ENCODE peak calls at places on chromosomes 4 and X, in six cellular contexts. W, Y, V, S, E and D are unnamed samples.

GRCh38 chr4:167831853-167832252 is 260.5 kb upstream of the ANXA10 start:
- DNase-seq in W (no peak), Y (no peak), V (no peak), S (no peak), E (no peak), D (no peak)

GRCh38 chr4:6393066-6393465 is 79.3 kb downstream of the PPP2R2C start:
- DNase-seq in W (no peak), Y (no peak), V (no peak), S (no peak), E (no peak), D (no peak)

GRCh38 chrX:71998836-71999509 is 88.3 kb downstream of the NHSL2 start:
- DNase-seq in W (no peak), Y (peak), V (no peak), S (no peak), E (peak), D (no peak)

GRCh38 chrX:110402091-110402854 is 43.6 kb downstream of the RTL9 start:
- DNase-seq in W (peak), Y (no peak), V (no peak), S (no peak), E (no peak), D (no peak)

GRCh38 chr4:181659202-181659601 is 584.0 kb upstream of the TENM3 start:
- DNase-seq in W (no peak), Y (no peak), V (no peak), S (no peak), E (peak), D (no peak)

GRCh38 chr4:180285796-180286195 is 1957.4 kb upstream of the TENM3 start:
- DNase-seq in W (no peak), Y (no peak), V (no peak), S (no peak), E (peak), D (no peak)

GRCh38 chr4:168076989-168077725 is 15.2 kb upstream of the ANXA10 start:
- DNase-seq in W (no peak), Y (peak), V (peak), S (peak), E (peak), D (peak)

GRCh38 chr4:186910385-186910784 is 186.7 kb upstream of the FAT1 start:
- DNase-seq in W (no peak), Y (no peak), V (no peak), S (no peak), E (no peak), D (no peak)

GRCh38 chr4:122602277-122603142 is 18.4 kb downstream of the IL21 start:
- DNase-seq in W (no peak), Y (no peak), V (no peak), S (peak), E (peak), D (peak)

GRCh38 chr4:182478475-182478874 is 235.3 kb downstream of the TENM3 start:
- DNase-seq in W (no peak), Y (no peak), V (no peak), S (peak), E (peak), D (no peak)

GRCh38 chrX:11791090-11791489 is 33.1 kb downstream of the MSL3 start:
- DNase-seq in W (no peak), Y (no peak), V (no peak), S (no peak), E (no peak), D (no peak)

GRCh38 chrX:136397001-136397400 is 90.7 kb upstream of the BRS3 start:
- DNase-seq in W (no peak), Y (no peak), V (no peak), S (no peak), E (no peak), D (no peak)

GRCh38 chr4:140223056-140223810 is 69.2 kb upstream of the MAML3 start:
- DNase-seq in W (no peak), Y (no peak), V (no peak), S (no peak), E (no peak), D (no peak)

GRCh38 chr4:25608644-25609043 is 47.0 kb upstream of the SLC34A2 start:
- DNase-seq in W (no peak), Y (no peak), V (no peak), S (no peak), E (no peak), D (no peak)

GRCh38 chr4:187251896-187252295 is 528.2 kb upstream of the FAT1 start:
- DNase-seq in W (no peak), Y (no peak), V (no peak), S (no peak), E (no peak), D (no peak)

GRCh38 chr4:138696771-138697170 is 318.8 kb upstream of the NOCT start:
- DNase-seq in W (no peak), Y (no peak), V (no peak), S (no peak), E (no peak), D (no peak)

GRCh38 chrX:135981662-135982061 is 3.6 kb upstream of the SLC9A6 start:
- DNase-seq in W (no peak), Y (no peak), V (no peak), S (no peak), E (no peak), D (no peak)

GRCh38 chr4:5883916-5884315 is 9.0 kb downstream of the CRMP1 start:
- DNase-seq in W (no peak), Y (no peak), V (no peak), S (no peak), E (no peak), D (no peak)

GRCh38 chr4:131499139-131499873 is 1649.8 kb upstream of the PCDH10 start:
- DNase-seq in W (no peak), Y (no peak), V (no peak), S (peak), E (no peak), D (no peak)

GRCh38 chrX:37959212-37960021 is 46.9 kb upstream of the SYTL5 start:
- DNase-seq in W (no peak), Y (no peak), V (no peak), S (no peak), E (no peak), D (no peak)

GRCh38 chr4:108219998-108220397 is 51.3 kb upstream of the LEF1 start:
- DNase-seq in W (no peak), Y (no peak), V (no peak), S (no peak), E (no peak), D (no peak)

GRCh38 chrX:83022020-83022419 is 486.1 kb upstream of the POU3F4 start:
- DNase-seq in W (no peak), Y (no peak), V (no peak), S (no peak), E (no peak), D (no peak)

GRCh38 chr4:5708171-5708828 is at the start of gene EVC2:
- DNase-seq in W (peak), Y (peak), V (peak), S (no peak), E (no peak), D (no peak)

GRCh38 chr4:84966382-84967291 is at the start of gene WDFY3:
- DNase-seq in W (peak), Y (peak), V (peak), S (peak), E (peak), D (no peak)

GRCh38 chrX:18422325-18422724 is 3.1 kb upstream of the CDKL5 start:
- DNase-seq in W (no peak), Y (no peak), V (no peak), S (peak), E (no peak), D (no peak)

GRCh38 chrX:40174594-40175415 is 77.0 kb upstream of the BCOR start:
- DNase-seq in W (no peak), Y (peak), V (no peak), S (no peak), E (peak), D (no peak)

GRCh38 chr4:175325230-175325629 is 407.1 kb downstream of the ADAM29 start:
- DNase-seq in W (no peak), Y (no peak), V (no peak), S (no peak), E (no peak), D (no peak)

GRCh38 chr4:75248770-75249467 is 265.3 kb downstream of the RCHY1 start:
- DNase-seq in W (no peak), Y (no peak), V (no peak), S (no peak), E (no peak), D (no peak)

GRCh38 chrX:98191003-98191402 is 1307.3 kb downstream of the RPA4 start:
- DNase-seq in W (no peak), Y (no peak), V (no peak), S (no peak), E (no peak), D (no peak)

GRCh38 chr4:6011686-6012085 is 6.5 kb downstream of the C4orf50 start:
- DNase-seq in W (no peak), Y (peak), V (peak), S (no peak), E (no peak), D (no peak)

GRCh38 chrX:146433771-146434170 is 375.8 kb upstream of the CXorf51B start:
- DNase-seq in W (no peak), Y (no peak), V (no peak), S (no peak), E (no peak), D (no peak)

GRCh38 chrX:13489451-13489850 is 80.0 kb upstream of the EGFL6 start:
- DNase-seq in W (no peak), Y (peak), V (peak), S (no peak), E (no peak), D (no peak)

GRCh38 chr4:26021417-26022345 is 107.7 kb downstream of the SMIM20 start:
- DNase-seq in W (no peak), Y (no peak), V (no peak), S (no peak), E (no peak), D (no peak)

GRCh38 chr4:20615492-20616136 is 84.6 kb upstream of the PACRGL start:
- DNase-seq in W (no peak), Y (no peak), V (no peak), S (no peak), E (no peak), D (no peak)

GRCh38 chr4:911871-912490 is 20.1 kb downstream of the GAK start:
- DNase-seq in W (no peak), Y (no peak), V (no peak), S (no peak), E (no peak), D (no peak)

GRCh38 chr4:48162162-48162561 is 28.1 kb upstream of the TXK start:
- DNase-seq in W (no peak), Y (no peak), V (no peak), S (no peak), E (no peak), D (no peak)

GRCh38 chr4:47926667-47927258 is 12.4 kb upstream of the NFXL1 start:
- DNase-seq in W (no peak), Y (peak), V (peak), S (no peak), E (peak), D (no peak)

GRCh38 chrX:135087867-135088266 is 32.5 kb downstream of the ETDB start:
- DNase-seq in W (no peak), Y (peak), V (no peak), S (no peak), E (no peak), D (no peak)

GRCh38 chrX:104254442-104255115 is at the start of gene ESX1:
- DNase-seq in W (no peak), Y (no peak), V (no peak), S (no peak), E (no peak), D (no peak)
- H3K4me3 ChIP-seq in W (no peak), Y (no peak), V (no peak), S (no peak), E (no peak), D (no peak)

GRCh38 chr4:115107411-115107810 is 6.0 kb downstream of the NDST4 start:
- DNase-seq in W (no peak), Y (no peak), V (no peak), S (no peak), E (no peak), D (no peak)

GRCh38 chr4:115110191-115111166 is 2.9 kb downstream of the NDST4 start:
- DNase-seq in W (no peak), Y (peak), V (no peak), S (no peak), E (no peak), D (no peak)

GRCh38 chr4:115113382-115114106 is at the start of gene NDST4:
- DNase-seq in W (no peak), Y (no peak), V (no peak), S (no peak), E (no peak), D (no peak)

DNA sequence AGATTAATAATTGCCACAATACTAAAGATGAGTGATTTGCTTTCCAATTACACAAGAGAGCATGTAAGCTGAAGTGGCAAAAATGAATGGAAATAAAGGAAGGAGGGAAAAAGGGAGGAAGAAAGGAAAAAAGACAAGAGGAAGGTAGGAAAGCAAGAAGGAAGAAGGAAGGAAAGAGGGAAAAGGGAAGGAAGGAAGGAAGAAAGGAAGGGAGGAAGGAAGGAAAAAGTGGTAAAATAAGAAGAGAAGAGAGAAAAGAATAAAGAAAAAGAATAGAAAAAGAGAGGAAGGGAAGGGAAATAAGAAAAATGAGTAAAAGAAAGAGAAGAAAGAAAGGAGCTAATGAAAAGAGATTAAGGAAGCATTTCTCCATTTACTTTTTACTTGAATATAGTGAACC is 4.6 kb downstream of the NDST4 start:
- DNase-seq in W (no peak), Y (no peak), V (no peak), S (no peak), E (no peak), D (no peak)
- TF ChIP-seq CTCF in W (no peak), Y (no peak), V (no peak), S (no peak), E (no peak), D (no peak)

DNA sequence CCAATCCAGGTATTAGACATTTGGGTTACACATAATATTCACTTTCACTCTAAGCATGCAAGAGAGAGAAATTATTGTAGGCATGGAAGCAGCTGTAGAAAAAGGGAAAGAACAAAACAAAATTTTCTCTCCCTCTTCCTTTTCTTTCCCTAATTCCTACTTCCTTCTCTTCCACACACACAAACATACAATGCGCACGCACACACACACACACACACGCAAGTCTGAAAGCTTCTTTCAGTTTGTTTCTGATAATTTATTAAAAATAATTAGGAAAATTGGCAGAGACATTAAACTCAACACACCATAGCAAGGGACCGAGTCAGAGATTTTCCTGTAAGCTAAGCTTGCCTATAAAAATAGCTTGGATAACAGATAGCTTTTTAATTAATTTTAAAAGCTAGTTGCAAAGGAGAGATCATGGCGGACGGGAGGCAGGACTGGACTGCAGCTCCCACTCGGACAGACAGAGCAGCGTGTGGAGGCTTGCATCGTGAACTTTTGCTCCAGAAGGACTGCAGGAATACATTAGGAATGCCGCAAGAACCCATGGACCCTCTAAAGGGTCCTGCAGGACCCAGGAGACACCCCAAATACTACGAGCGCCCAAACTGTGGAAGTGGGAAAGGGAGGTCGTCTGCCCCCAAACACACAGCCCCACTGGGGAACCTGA is 92.6 kb upstream of the MAPK10 start:
- DNase-seq in W (no peak), Y (no peak), V (no peak), S (no peak), E (no peak), D (no peak)
- H3K4me3 ChIP-seq in W (peak), Y (no peak), V (no peak), S (no peak), E (no peak), D (no peak)

GRCh38 chr4:13535708-13536361 is 8.5 kb downstream of the NKX3-2 start:
- DNase-seq in W (no peak), Y (no peak), V (no peak), S (no peak), E (no peak), D (no peak)
- TF ChIP-seq CTCF in W (no peak), Y (no peak), V (no peak), S (no peak), E (no peak), D (no peak)

GRCh38 chrX:48592971-48593370 is 4.3 kb upstream of the WDR13 start:
- DNase-seq in W (no peak), Y (no peak), V (no peak), S (no peak), E (no peak), D (no peak)

GRCh38 chrX:48595929-48596328 is 1.4 kb upstream of the WDR13 start:
- DNase-seq in W (no peak), Y (no peak), V (no peak), S (no peak), E (no peak), D (no peak)

GRCh38 chrX:48584698-48585097 is 10.4 kb downstream of the RBM3 start:
- DNase-seq in W (no peak), Y (no peak), V (no peak), S (no peak), E (no peak), D (no peak)

GRCh38 chrX:48589482-48590162 is 7.7 kb upstream of the WDR13 start:
- DNase-seq in W (peak), Y (peak), V (no peak), S (no peak), E (no peak), D (no peak)

GRCh38 chrX:48590203-48591103 is 6.8 kb upstream of the WDR13 start:
- DNase-seq in W (no peak), Y (no peak), V (no peak), S (no peak), E (no peak), D (no peak)
- H3K4me3 ChIP-seq in W (no peak), Y (no peak), V (no peak), S (no peak), E (no peak), D (no peak)

DNA sequence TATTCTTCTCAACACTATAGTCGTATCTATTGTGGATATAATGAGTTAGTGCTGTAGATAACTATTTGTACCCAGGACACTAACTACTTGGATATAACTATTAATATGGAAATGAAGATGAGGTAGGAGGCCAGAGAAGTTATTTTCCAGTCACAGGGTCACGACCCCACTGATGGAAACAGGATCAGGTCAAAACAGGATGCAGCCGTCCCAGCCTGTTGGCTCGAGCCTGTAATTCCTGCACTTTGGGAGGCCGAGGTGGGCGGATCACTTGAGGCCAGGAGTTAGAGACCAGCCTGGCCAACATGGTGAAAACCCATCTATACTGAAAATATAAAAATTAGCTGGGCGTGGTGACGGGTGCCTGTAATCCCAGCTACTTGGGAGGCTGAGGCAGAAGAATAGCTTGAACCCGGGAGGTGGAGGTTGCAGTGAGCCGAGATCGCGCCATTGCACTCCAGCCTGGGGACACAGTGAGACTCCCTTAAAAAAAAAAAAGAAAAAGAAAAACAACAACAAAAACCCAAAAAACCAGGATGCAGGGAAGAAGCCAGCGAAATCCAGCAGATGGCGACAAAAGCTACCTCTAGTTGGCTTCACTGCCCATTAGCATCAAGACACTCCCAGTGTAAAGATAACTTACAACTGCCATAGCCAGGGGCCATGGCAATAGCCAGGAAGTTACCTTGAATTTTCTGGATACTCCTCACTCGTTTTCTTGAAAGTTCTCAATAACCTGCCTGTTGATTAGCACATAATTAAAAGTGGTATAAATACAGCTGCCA is 37.9 kb upstream of the NKAP start:
- DNase-seq in W (no peak), Y (peak), V (no peak), S (peak), E (peak), D (no peak)
- TF ChIP-seq CTCF in W (no peak), Y (peak), V (no peak), S (peak), E (peak), D (peak)

GRCh38 chr4:37827802-37828321 is 1.4 kb downstream of the PGM2 start:
- DNase-seq in W (no peak), Y (no peak), V (no peak), S (no peak), E (no peak), D (no peak)
- H3K4me3 ChIP-seq in W (no peak), Y (no peak), V (no peak), S (peak), E (peak), D (peak)

GRCh38 chr4:130359537-130359936 is 1263.6 kb downstream of the C4orf33 start:
- DNase-seq in W (no peak), Y (no peak), V (no peak), S (no peak), E (no peak), D (no peak)
- TF ChIP-seq CTCF in W (no peak), Y (no peak), V (no peak), S (no peak), E (no peak), D (no peak)

DNA sequence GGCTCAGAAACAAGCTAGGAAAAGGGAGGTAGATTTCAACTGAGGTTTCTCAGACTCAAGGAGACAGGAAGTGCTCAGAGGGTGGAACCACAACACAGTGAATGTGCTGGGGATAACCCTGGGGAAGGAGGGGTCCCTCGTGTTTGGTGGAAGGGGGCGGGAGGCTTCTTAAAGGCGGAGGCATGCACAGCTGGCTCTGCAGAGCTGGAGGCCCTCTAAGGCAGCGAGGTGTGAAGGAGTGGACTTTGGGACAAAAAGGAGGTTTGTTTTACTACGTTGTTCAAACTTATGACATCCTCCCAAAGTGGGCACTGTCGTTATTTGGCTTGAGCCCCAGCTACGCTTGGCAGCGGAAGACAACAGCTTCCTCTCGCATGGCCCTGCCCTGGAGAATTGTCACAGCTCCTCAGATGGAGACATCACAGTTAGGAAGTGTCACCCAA is 21.7 kb upstream of the MTM1 start:
- DNase-seq in W (no peak), Y (no peak), V (no peak), S (no peak), E (no peak), D (no peak)
- H3K4me3 ChIP-seq in W (no peak), Y (no peak), V (no peak), S (no peak), E (no peak), D (no peak)